ENCODE peak calls at places on chromosomes 13 and 19, in six cellular contexts. P is thyroid gland, M is ovary, B is astrocyte of the spinal cord, W is keratinocyte, X is skeletal muscle cell. A is an unnamed sample.

GRCh38 chr19:11023635-11024168 is 62.9 kb downstream of the SMARCA4 start:
- DNase-seq in P (no peak), M (no peak), B (no peak), W (no peak), X (no peak), A (no peak)

GRCh38 chr19:32219392-32219791 is 126.0 kb upstream of the ZNF507 start:
- DNase-seq in P (no peak), M (no peak), B (no peak), W (no peak), X (no peak), A (no peak)

GRCh38 chr19:35383536-35383935 is 12.7 kb downstream of the GPR42 start:
- DNase-seq in P (no peak), M (no peak), B (no peak), W (no peak), X (no peak), A (no peak)

GRCh38 chr19:40225440-40226305 is 816 bp downstream of the CCNP start:
- DNase-seq in P (no peak), M (no peak), B (peak), W (no peak), X (peak), A (no peak)

GRCh38 chr19:49676136-49676689 is 858 bp upstream of the PRMT1 start:
- DNase-seq in P (peak), M (peak), B (peak), W (peak), X (peak), A (peak)

GRCh38 chr19:44552324-44552723 is 22.8 kb upstream of the CEACAM20 start:
- DNase-seq in P (peak), M (no peak), B (no peak), W (no peak), X (no peak), A (no peak)

GRCh38 chr19:49688531-49689132 is 762 bp upstream of the ADM5 start:
- DNase-seq in P (no peak), M (no peak), B (no peak), W (no peak), X (no peak), A (no peak)

GRCh38 chr13:40185393-40185792 is 481.0 kb downstream of the FOXO1 start:
- DNase-seq in P (no peak), M (no peak), B (no peak), W (no peak), X (no peak), A (no peak)

GRCh38 chr13:96431044-96431581 is 341.2 kb downstream of the HS6ST3 start:
- DNase-seq in P (no peak), M (no peak), B (no peak), W (no peak), X (no peak), A (no peak)

GRCh38 chr13:95707442-95708389 is 30.8 kb downstream of the DNAJC3 start:
- DNase-seq in P (no peak), M (no peak), B (no peak), W (no peak), X (no peak), A (no peak)

GRCh38 chr13:79451500-79451962 is 29.4 kb upstream of the NDFIP2 start:
- DNase-seq in P (no peak), M (no peak), B (peak), W (no peak), X (peak), A (no peak)

GRCh38 chr19:39167461-39168257 is 29.1 kb upstream of the NCCRP1 start:
- DNase-seq in P (peak), M (no peak), B (no peak), W (no peak), X (no peak), A (no peak)

GRCh38 chr13:97015661-97016350 is 21.5 kb upstream of the OXGR1 start:
- DNase-seq in P (no peak), M (no peak), B (peak), W (no peak), X (no peak), A (no peak)

GRCh38 chr13:87671031-87671823 is at the start of gene SLITRK5:
- DNase-seq in P (peak), M (peak), B (peak), W (no peak), X (peak), A (peak)

GRCh38 chr13:37403776-37404497 is 194.6 kb downstream of the POSTN start:
- DNase-seq in P (no peak), M (no peak), B (peak), W (no peak), X (peak), A (no peak)

GRCh38 chr13:27016871-27017270 is 154.7 kb downstream of the USP12 start:
- DNase-seq in P (no peak), M (no peak), B (no peak), W (no peak), X (no peak), A (no peak)

GRCh38 chr13:112065867-112066623 is 904 bp upstream of the SOX1 start:
- DNase-seq in P (no peak), M (no peak), B (no peak), W (no peak), X (no peak), A (no peak)

GRCh38 chr13:96052655-96053002 is 572 bp downstream of the UGGT2 start:
- DNase-seq in P (no peak), M (no peak), B (peak), W (peak), X (peak), A (no peak)

GRCh38 chr19:40147338-40147692 is 43.9 kb upstream of the MAP3K10 start:
- DNase-seq in P (no peak), M (no peak), B (no peak), W (no peak), X (no peak), A (no peak)

GRCh38 chr19:45578861-45579260 is 5.7 kb downstream of the OPA3 start:
- DNase-seq in P (no peak), M (no peak), B (no peak), W (no peak), X (no peak), A (no peak)

GRCh38 chr19:50893047-50893737 is 18.0 kb downstream of the KLK4 start:
- DNase-seq in P (no peak), M (no peak), B (no peak), W (no peak), X (no peak), A (no peak)

GRCh38 chr19:31525610-31526147 is 176.4 kb upstream of the TSHZ3 start:
- DNase-seq in P (no peak), M (no peak), B (no peak), W (no peak), X (no peak), A (no peak)

GRCh38 chr13:20128459-20128927 is 32.4 kb downstream of the GJA3 start:
- DNase-seq in P (peak), M (no peak), B (no peak), W (no peak), X (no peak), A (no peak)

GRCh38 chr19:34145741-34146202 is 26.5 kb upstream of the LSM14A start:
- DNase-seq in P (peak), M (peak), B (peak), W (no peak), X (peak), A (no peak)

GRCh38 chr19:40750035-40750284 is 317 bp downstream of the ACTMAP start:
- DNase-seq in P (no peak), M (no peak), B (no peak), W (no peak), X (no peak), A (no peak)

GRCh38 chr19:5251096-5252065 is 89.2 kb downstream of the PTPRS start:
- DNase-seq in P (peak), M (no peak), B (no peak), W (no peak), X (no peak), A (no peak)

GRCh38 chr19:55619264-55619663 is 5.1 kb downstream of the ZNF784 start:
- DNase-seq in P (no peak), M (no peak), B (no peak), W (no peak), X (no peak), A (no peak)

GRCh38 chr13:112729408-112729807 is 39.6 kb downstream of the ATP11A start:
- DNase-seq in P (no peak), M (no peak), B (no peak), W (no peak), X (no peak), A (peak)

GRCh38 chr19:49148784-49149651 is 6.2 kb downstream of the HRC start:
- DNase-seq in P (peak), M (peak), B (peak), W (peak), X (peak), A (peak)

GRCh38 chr19:45451181-45451849 is 16.5 kb upstream of the FOSB start:
- DNase-seq in P (peak), M (peak), B (peak), W (no peak), X (no peak), A (no peak)

GRCh38 chr19:1248454-1249297 is at the start of gene MIDN:
- DNase-seq in P (peak), M (peak), B (peak), W (no peak), X (peak), A (peak)

GRCh38 chr13:73794755-73795154 is 339.4 kb downstream of the KLF12 start:
- DNase-seq in P (no peak), M (no peak), B (no peak), W (no peak), X (no peak), A (no peak)
- H3K4me3 ChIP-seq in P (no peak), M (no peak), B (no peak), W (no peak), X (no peak), A (no peak)

GRCh38 chr19:13098291-13099072 is 4.2 kb downstream of the LYL1 start:
- DNase-seq in P (no peak), M (no peak), B (peak), W (no peak), X (no peak), A (no peak)

GRCh38 chr19:13096968-13097330 is 5.7 kb downstream of the LYL1 start:
- DNase-seq in P (no peak), M (no peak), B (no peak), W (no peak), X (no peak), A (no peak)

GRCh38 chr19:13095934-13096890 is 6.4 kb downstream of the LYL1 start:
- DNase-seq in P (no peak), M (peak), B (no peak), W (no peak), X (no peak), A (no peak)

GRCh38 chr19:13099073-13099999 is 3.3 kb downstream of the LYL1 start:
- DNase-seq in P (peak), M (no peak), B (no peak), W (no peak), X (no peak), A (peak)

DNA sequence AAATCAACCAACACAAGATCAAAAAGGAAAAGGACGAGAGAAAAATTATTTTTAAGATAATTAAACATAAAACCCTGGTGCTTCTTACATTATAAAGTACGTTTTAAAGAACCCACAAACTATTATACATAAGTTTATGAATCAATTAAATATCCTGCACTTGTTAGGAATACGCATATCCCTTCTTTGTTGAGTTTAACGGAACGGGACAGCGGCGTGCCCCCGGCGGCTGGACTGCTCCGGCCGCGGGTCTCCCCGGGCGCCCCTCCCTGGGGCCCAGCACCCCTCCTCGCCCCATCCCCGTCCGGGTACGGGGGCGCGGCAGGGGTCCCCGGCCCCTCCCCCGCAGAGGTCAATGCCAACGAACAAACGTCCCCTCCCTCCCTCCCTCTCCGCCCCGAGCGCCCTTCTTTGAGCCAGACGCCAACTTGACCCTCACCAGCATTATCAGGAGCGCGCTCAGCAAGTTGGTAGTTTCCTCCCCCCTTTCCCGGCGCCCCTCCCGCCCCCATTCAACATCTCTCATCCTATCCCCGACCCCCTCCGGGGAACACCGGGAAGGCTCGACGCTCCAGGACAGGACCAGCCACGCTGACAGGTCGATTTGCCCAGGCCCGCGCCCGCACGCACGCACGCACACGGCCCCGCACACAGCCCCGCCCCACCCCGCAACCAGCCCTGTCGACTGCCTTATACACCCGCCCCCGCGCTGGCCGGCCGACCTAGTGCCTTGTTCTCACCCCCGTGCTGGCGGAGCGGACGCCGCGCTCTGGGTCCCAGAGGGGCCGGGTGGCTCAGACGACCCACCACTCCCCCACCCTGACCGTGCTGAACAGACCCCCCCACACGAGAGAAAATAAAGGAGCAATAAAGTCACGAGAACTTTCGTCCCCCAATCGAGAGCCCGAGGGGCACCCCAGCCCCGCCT is 5.1 kb downstream of the LYL1 start:
- DNase-seq in P (no peak), M (peak), B (no peak), W (no peak), X (no peak), A (no peak)
- H3K4me3 ChIP-seq in P (peak), M (peak), B (no peak), W (no peak), X (no peak), A (peak)

GRCh38 chr19:15776991-15777787 is 10.3 kb upstream of the OR10H5 start:
- DNase-seq in P (no peak), M (no peak), B (no peak), W (no peak), X (no peak), A (no peak)
- H3K4me3 ChIP-seq in P (no peak), M (no peak), B (no peak), W (no peak), X (no peak), A (no peak)

GRCh38 chr19:18433039-18433691 is 4.8 kb downstream of the ISYNA1 start:
- DNase-seq in P (peak), M (peak), B (no peak), W (no peak), X (no peak), A (no peak)
- H3K4me3 ChIP-seq in P (peak), M (peak), B (peak), W (no peak), X (peak), A (peak)

GRCh38 chr19:14722127-14722526 is 32.3 kb downstream of the ZNF333 start:
- DNase-seq in P (no peak), M (no peak), B (no peak), W (no peak), X (no peak), A (no peak)
- H3K4me3 ChIP-seq in P (no peak), M (no peak), B (no peak), W (no peak), X (no peak), A (no peak)

GRCh38 chr13:50365300-50365682 is 350.0 kb downstream of the KCNRG start:
- DNase-seq in P (no peak), M (no peak), B (no peak), W (no peak), X (no peak), A (no peak)

GRCh38 chr13:50361282-50361681 is 346.0 kb downstream of the KCNRG start:
- DNase-seq in P (no peak), M (no peak), B (no peak), W (no peak), X (no peak), A (no peak)

GRCh38 chr13:50369646-50370045 is 354.4 kb downstream of the KCNRG start:
- DNase-seq in P (no peak), M (no peak), B (no peak), W (no peak), X (no peak), A (no peak)

GRCh38 chr13:50366488-50367174 is 351.4 kb downstream of the KCNRG start:
- DNase-seq in P (no peak), M (no peak), B (no peak), W (no peak), X (no peak), A (no peak)

DNA sequence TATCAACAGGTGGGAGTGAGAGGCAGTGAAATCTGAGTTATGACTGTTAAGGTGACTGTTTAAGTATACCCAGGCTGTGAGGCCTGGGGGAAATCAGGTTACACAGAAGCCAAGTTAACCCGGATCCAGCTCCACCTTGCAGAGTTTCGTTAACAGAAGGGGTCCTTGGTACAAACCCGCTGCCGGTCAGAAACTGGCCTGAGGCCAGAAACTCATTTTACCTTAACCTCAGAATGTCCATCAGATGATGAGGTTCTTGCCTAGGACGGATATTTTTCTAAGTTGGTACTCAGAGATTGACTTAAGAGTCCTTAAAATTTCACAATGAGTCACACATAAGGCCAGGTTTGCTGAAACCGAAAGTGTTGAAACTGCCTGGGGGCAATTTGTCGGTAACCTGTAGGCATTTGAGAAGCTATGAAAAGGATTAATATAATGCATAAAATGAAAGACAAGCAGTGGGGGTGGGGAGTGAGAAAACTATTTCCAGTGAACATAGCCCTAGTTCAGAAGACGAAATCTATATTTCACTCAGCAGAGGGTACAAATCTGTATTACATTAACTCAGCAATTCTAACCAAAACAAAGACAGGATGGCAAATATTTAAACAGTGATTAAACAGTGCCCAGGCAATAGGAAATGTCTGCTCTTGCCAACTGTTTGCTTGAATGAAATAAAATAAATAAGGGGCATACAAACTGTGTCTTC is 350.6 kb downstream of the KCNRG start:
- DNase-seq in P (peak), M (no peak), B (no peak), W (no peak), X (no peak), A (no peak)
- H3K4me3 ChIP-seq in P (no peak), M (no peak), B (no peak), W (no peak), X (no peak), A (no peak)

GRCh38 chr13:34939771-34940170 is 2.3 kb upstream of the NBEA start:
- DNase-seq in P (no peak), M (no peak), B (no peak), W (no peak), X (no peak), A (no peak)

GRCh38 chr13:34941436-34941834 is 635 bp upstream of the NBEA start:
- DNase-seq in P (no peak), M (no peak), B (no peak), W (no peak), X (no peak), A (no peak)

GRCh38 chr13:34943675-34944634 is 1.9 kb downstream of the NBEA start:
- DNase-seq in P (no peak), M (no peak), B (no peak), W (no peak), X (no peak), A (no peak)

GRCh38 chr13:34942732-34943674 is 933 bp downstream of the NBEA start:
- DNase-seq in P (peak), M (peak), B (no peak), W (no peak), X (no peak), A (peak)

DNA sequence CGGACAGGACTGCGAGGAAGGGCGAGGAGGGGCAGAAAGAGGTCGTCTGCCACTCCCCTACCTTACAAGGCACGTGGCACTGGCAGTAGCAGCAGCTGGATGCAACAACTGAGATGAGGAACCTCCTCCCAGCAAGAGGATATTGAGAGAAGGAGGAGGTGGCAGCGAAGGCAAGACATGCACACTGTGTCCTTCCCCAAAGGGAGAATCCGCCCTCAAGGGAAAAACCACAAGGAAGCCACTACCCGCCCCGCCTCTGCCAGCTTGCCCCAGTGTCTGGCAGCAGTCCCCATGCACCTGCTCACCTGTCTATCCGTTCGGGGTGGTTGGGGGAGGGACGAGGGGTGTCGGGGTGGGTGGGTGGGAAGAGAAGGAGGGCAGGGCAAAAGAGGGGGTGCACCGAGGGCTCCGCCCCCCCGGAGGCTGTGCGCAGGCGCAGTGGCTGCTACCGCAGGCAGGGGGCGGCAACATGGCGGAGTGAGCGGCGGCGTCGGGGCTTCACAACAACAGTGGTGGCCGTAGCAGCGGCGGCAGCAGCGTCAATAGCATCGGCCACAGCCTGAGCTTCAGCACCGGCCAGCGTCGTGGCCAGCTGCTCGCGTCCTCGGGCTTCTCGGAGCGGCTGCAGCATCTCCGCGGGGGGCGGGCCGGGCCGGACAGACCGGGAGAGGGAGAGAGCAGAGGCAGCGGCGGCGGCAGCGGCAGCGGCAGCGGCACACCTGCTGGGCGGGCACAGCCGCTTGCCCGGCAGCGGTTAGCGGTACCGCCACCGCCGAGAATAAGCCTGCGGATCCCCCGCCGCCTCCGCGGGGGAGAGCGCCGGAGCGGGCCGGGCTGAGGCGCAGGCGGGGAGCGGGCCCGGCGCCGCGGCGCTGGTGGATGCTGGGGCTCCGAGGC is at the start of gene NBEA:
- DNase-seq in P (peak), M (peak), B (peak), W (no peak), X (peak), A (peak)
- H3K4me3 ChIP-seq in P (peak), M (peak), B (peak), W (peak), X (peak), A (peak)

A was measured in left ventricle myocardium inferior.